ENCODE peak calls at places on chromosomes 12 and 14, in four cellular contexts. R is COR-L47, L is T-helper 17 cell, Y is T-helper 2 cell. B is an unnamed sample.

GRCh38 chr12:41919526-41920305 is 225.0 kb downstream of the GXYLT1 start:
- DNase-seq in R (peak; percentile 83), L (no peak), Y (no peak), B (peak; percentile 94)

GRCh38 chr14:49593016-49593415 is 5.7 kb upstream of the LRR1 start:
- DNase-seq in R (no peak), L (no peak), Y (no peak), B (no peak)

GRCh38 chr12:21428241-21428640 is 9.2 kb upstream of the PYROXD1 start:
- DNase-seq in R (no peak), L (no peak), Y (no peak), B (no peak)

GRCh38 chr12:49868449-49868848 is 25.5 kb upstream of the BCDIN3D start:
- DNase-seq in R (no peak), L (no peak), Y (no peak), B (no peak)

GRCh38 chr12:51863921-51864700 is 15.6 kb upstream of the FIGNL2 start:
- DNase-seq in R (no peak), L (no peak), Y (no peak), B (peak; percentile 67)

GRCh38 chr14:104558231-104559042 is 21.1 kb upstream of the C14orf180 start:
- DNase-seq in R (no peak), L (no peak), Y (no peak), B (no peak)

GRCh38 chr14:95536036-95536577 is 1.3 kb downstream of the GLRX5 start:
- DNase-seq in R (no peak), L (no peak), Y (no peak), B (no peak)

GRCh38 chr14:100737526-100737925 is 10.8 kb downstream of the DLK1 start:
- DNase-seq in R (no peak), L (no peak), Y (no peak), B (no peak)

GRCh38 chr12:98793121-98793520 is 148.0 kb downstream of the APAF1 start:
- DNase-seq in R (no peak), L (no peak), Y (no peak), B (no peak)

GRCh38 chr14:75279739-75280447 is 1.3 kb downstream of the FOS start:
- DNase-seq in R (no peak), L (no peak), Y (peak; percentile 30), B (no peak)

GRCh38 chr14:23582906-23583760 is 4.5 kb upstream of the JPH4 start:
- DNase-seq in R (no peak), L (no peak), Y (no peak), B (no peak)

GRCh38 chr12:108835860-108836634 is 21.3 kb downstream of the SSH1 start:
- DNase-seq in R (no peak), L (no peak), Y (no peak), B (no peak)

GRCh38 chr12:58965568-58965967 is 45.3 kb upstream of the LRIG3 start:
- DNase-seq in R (no peak), L (no peak), Y (no peak), B (no peak)

GRCh38 chr14:104722938-104723650 is 935 bp upstream of the ADSS1 start:
- DNase-seq in R (no peak), L (no peak), Y (no peak), B (no peak)

GRCh38 chr12:97308576-97309198 is 153.9 kb upstream of the RMST start:
- DNase-seq in R (peak; percentile 34), L (no peak), Y (peak; percentile 8), B (peak; percentile 66)

GRCh38 chr12:646303-647038 is 16.8 kb downstream of the NINJ2 start:
- DNase-seq in R (no peak), L (no peak), Y (no peak), B (no peak)

GRCh38 chr12:13099066-13099909 is 4.2 kb downstream of the GSG1 start:
- DNase-seq in R (no peak), L (no peak), Y (no peak), B (no peak)

GRCh38 chr12:92108651-92109050 is 37.0 kb downstream of the BTG1 start:
- DNase-seq in R (no peak), L (no peak), Y (no peak), B (peak; percentile 27)

GRCh38 chr12:105315130-105315529 is 15.4 kb upstream of the C12orf75 start:
- DNase-seq in R (no peak), L (no peak), Y (no peak), B (no peak)

GRCh38 chr12:53968214-53969127 is 4.5 kb upstream of the HOXC11 start:
- DNase-seq in R (no peak), L (no peak), Y (no peak), B (no peak)

GRCh38 chr14:32932302-32932920 is 6.3 kb upstream of the NPAS3 start:
- DNase-seq in R (no peak), L (no peak), Y (no peak), B (no peak)

GRCh38 chr12:120397827-120398563 is 29.0 kb upstream of the MSI1 start:
- DNase-seq in R (no peak), L (no peak), Y (no peak), B (peak; percentile 79)

GRCh38 chr12:34396006-34396860 is 373.9 kb downstream of the ALG10 start:
- DNase-seq in R (no peak), L (no peak), Y (no peak), B (no peak)